ENCODE peak calls at places on chromosomes 13 and 19, in five cellular contexts. Y, F, X, G and R are unnamed samples.

GRCh38 chr13:31050486-31051400 is 111.0 kb downstream of the HSPH1 start:
- DNase-seq in Y (no peak), F (no peak), X (no peak), G (peak; percentile 45), R (no peak)

GRCh38 chr13:76024151-76024550 is 388.0 kb downstream of the LMO7 start:
- DNase-seq in Y (no peak), F (no peak), X (no peak), G (no peak), R (no peak)

GRCh38 chr19:48819366-48819816 is 8.6 kb upstream of the BCAT2 start:
- DNase-seq in Y (peak; percentile 95), F (no peak), X (peak; percentile 97), G (peak; percentile 95), R (no peak)

GRCh38 chr13:78816592-78816991 is 157.6 kb upstream of the OBI1 start:
- DNase-seq in Y (no peak), F (no peak), X (no peak), G (no peak), R (no peak)

GRCh38 chr19:51311388-51312257 is at the start of gene IGLON5:
- DNase-seq in Y (no peak), F (peak; percentile 40), X (no peak), G (no peak), R (peak; percentile 40)

GRCh38 chr13:35768551-35768950 is 292.1 kb upstream of the MAB21L1 start:
- DNase-seq in Y (no peak), F (no peak), X (no peak), G (no peak), R (no peak)

GRCh38 chr13:19845758-19846157 is 17.7 kb downstream of the ZMYM5 start:
- DNase-seq in Y (no peak), F (no peak), X (no peak), G (no peak), R (no peak)

GRCh38 chr19:4775627-4776152 is 15.8 kb upstream of the FEM1A start:
- DNase-seq in Y (no peak), F (no peak), X (no peak), G (no peak), R (no peak)

GRCh38 chr13:113616991-113617749 is 32.6 kb downstream of the TFDP1 start:
- DNase-seq in Y (peak; percentile 8), F (peak; percentile 76), X (no peak), G (peak; percentile 54), R (no peak)

GRCh38 chr19:28831464-28831863 is 381.5 kb downstream of the UQCRFS1 start:
- DNase-seq in Y (no peak), F (no peak), X (no peak), G (no peak), R (no peak)

GRCh38 chr13:60716296-60716695 is 319.3 kb downstream of the TDRD3 start:
- DNase-seq in Y (no peak), F (no peak), X (no peak), G (no peak), R (no peak)

GRCh38 chr19:49976496-49976895 is 15.5 kb upstream of the SIGLEC11 start:
- DNase-seq in Y (no peak), F (no peak), X (no peak), G (no peak), R (no peak)

GRCh38 chr19:8399681-8400188 is 9.6 kb downstream of the RAB11B start:
- DNase-seq in Y (peak; percentile 36), F (no peak), X (no peak), G (no peak), R (no peak)

GRCh38 chr19:28889941-28890645 is 322.9 kb downstream of the UQCRFS1 start:
- DNase-seq in Y (no peak), F (no peak), X (no peak), G (no peak), R (no peak)

GRCh38 chr13:51000576-51001260 is 91.1 kb downstream of the RNASEH2B start:
- DNase-seq in Y (no peak), F (no peak), X (peak; percentile 80), G (no peak), R (no peak)

GRCh38 chr19:11736696-11737095 is 2.0 kb downstream of the ZNF823 start:
- DNase-seq in Y (peak; percentile 18), F (no peak), X (no peak), G (peak; percentile 44), R (peak; percentile 49)

GRCh38 chr13:59710995-59711701 is 452.6 kb downstream of the DIAPH3 start:
- DNase-seq in Y (no peak), F (no peak), X (no peak), G (no peak), R (no peak)

GRCh38 chr13:20121154-20121515 is 39.7 kb downstream of the GJA3 start:
- DNase-seq in Y (no peak), F (no peak), X (no peak), G (no peak), R (no peak)

GRCh38 chr19:29795882-29796523 is 15.8 kb upstream of the CCNE1 start:
- DNase-seq in Y (no peak), F (no peak), X (no peak), G (no peak), R (no peak)

GRCh38 chr13:76672422-76672821 is 213.8 kb downstream of the KCTD12 start:
- DNase-seq in Y (no peak), F (no peak), X (no peak), G (no peak), R (no peak)

GRCh38 chr13:103406967-103407366 is 340.8 kb upstream of the SLC10A2 start:
- DNase-seq in Y (no peak), F (no peak), X (no peak), G (no peak), R (no peak)

GRCh38 chr13:113116871-113117271 is 5.7 kb upstream of the F10 start:
- DNase-seq in Y (no peak), F (no peak), X (no peak), G (peak; percentile 18), R (no peak)

GRCh38 chr13:95002968-95003813 is 290.8 kb upstream of the SOX21 start:
- DNase-seq in Y (no peak), F (peak; percentile 23), X (no peak), G (peak; percentile 49), R (no peak)

GRCh38 chr13:41499452-41499851 is 42.1 kb downstream of the RGCC start:
- DNase-seq in Y (no peak), F (no peak), X (no peak), G (no peak), R (no peak)

GRCh38 chr19:22144394-22144793 is 52.4 kb downstream of the ZNF676 start:
- DNase-seq in Y (no peak), F (peak; percentile 21), X (no peak), G (no peak), R (peak; percentile 10)

GRCh38 chr13:31110617-31111016 is 51.1 kb downstream of the HSPH1 start:
- DNase-seq in Y (no peak), F (no peak), X (no peak), G (no peak), R (peak; percentile 21)

GRCh38 chr13:30319130-30319529 is 11.8 kb upstream of the KATNAL1 start:
- DNase-seq in Y (no peak), F (no peak), X (no peak), G (no peak), R (no peak)

GRCh38 chr19:54207908-54208783 is 7.5 kb downstream of the RPS9 start:
- DNase-seq in Y (peak; percentile 47), F (no peak), X (no peak), G (peak; percentile 97), R (no peak)

GRCh38 chr13:73618275-73618865 is 515.8 kb downstream of the KLF12 start:
- DNase-seq in Y (no peak), F (no peak), X (no peak), G (peak; percentile 52), R (no peak)

GRCh38 chr19:19342086-19343015 is 21.7 kb downstream of the MAU2 start:
- DNase-seq in Y (peak; percentile 78), F (peak; percentile 87), X (peak; percentile 33), G (peak; percentile 70), R (peak; percentile 81)

GRCh38 chr19:19345232-19345631 is 24.6 kb downstream of the MAU2 start:
- DNase-seq in Y (no peak), F (no peak), X (no peak), G (no peak), R (no peak)

GRCh38 chr19:19341026-19341425 is 20.4 kb downstream of the MAU2 start:
- DNase-seq in Y (peak; percentile 17), F (no peak), X (no peak), G (no peak), R (no peak)

GRCh38 chr19:19343762-19344161 is 23.1 kb downstream of the MAU2 start:
- DNase-seq in Y (no peak), F (no peak), X (no peak), G (no peak), R (no peak)

GRCh38 chr19:19343016-19343362 is 22.4 kb downstream of the MAU2 start:
- DNase-seq in Y (no peak), F (no peak), X (no peak), G (no peak), R (no peak)
- H3K36me3 ChIP-seq in Y (peaks cover 82% of the 10 kb centered on the region), F (peaks cover 44% of the 10 kb centered on the region), X (peaks cover 46% of the 10 kb centered on the region), G (peaks cover 100% of the 10 kb centered on the region), R (peaks cover 58% of the 10 kb centered on the region)

DNA sequence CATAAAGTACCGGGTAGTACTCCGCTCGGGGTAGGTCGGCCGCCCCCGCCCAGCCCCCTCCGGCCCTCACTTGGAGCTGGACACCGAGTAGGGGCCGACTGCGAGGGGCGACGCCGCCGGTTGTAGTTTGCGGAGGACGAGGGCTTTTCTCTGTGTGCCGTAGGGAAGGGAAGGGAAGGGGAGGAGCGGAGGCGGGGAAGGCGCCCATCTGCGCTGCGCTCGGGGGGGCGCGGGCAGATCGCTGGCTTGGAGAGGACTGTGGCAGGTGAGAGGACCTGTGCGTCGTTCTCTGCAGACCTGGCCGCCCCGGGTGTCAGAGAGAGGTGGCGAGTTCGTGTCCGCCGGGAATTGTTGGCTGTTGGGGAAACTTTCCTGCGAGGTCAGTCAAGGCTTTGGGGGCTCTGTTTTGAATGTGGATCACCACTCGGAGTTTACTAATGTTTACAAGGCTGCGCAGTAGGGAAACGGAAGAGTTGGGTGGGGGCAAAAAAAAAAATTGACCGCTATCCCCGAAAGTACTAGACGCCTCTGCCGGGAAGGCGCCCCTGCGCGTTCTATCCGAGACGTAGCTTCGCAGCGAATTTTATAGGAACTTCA is 1.4 kb downstream of the ING1 start:
- DNase-seq in Y (peak; percentile 72), F (peak; percentile 63), X (peak; percentile 51), G (peak; percentile 70), R (peak; percentile 58)
- TF ChIP-seq CTCF in Y (no peak), F (peak; percentile 13), X (peak; percentile 27), G (no peak), R (no peak)

DNA sequence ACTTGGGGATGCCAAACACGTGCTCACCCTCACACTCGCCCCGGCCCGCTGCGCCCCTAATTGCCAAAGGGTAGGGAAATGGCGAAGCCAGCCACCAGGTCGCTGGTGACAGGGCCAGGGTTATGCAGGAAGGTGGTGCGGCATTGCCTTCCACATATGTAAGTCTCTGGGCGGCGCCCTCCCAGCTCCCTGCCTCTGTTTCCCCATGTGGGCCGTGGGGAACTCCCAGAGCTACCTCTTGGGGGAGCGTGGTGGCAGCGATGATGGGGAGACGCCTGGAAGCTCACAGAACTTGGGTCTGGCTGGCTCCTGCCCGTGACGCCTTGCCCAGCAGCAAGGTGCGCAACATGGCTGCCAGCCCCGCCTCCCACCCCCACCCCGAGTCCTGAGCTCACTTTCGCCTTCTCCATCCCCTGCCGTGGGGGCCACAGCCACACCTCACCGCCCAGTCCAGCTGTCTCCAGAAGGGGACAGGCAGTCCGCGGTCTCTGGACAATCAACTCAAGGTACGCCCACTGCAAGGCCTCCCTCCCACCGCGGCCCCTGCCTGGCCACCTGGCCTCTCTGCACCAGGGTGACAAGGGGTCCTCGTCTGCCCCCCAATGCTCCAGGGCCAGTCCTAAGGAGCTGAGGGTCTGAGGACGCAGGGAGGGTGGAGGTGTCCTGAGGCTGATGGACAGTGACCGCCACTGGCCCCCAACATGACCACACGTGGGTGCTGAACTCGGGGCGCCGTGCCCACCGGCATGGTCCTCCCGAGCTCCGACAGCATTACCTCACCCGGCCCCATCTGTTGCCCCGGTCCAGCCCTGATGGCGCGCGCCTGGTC is 6.6 kb downstream of the C19orf25 start:
- DNase-seq in Y (peak; percentile 30), F (no peak), X (no peak), G (no peak), R (no peak)
- H3K27me3 ChIP-seq in Y (no peaks in the 10 kb centered on the region), F (peaks cover 64% of the 10 kb centered on the region), X (peaks cover 28% of the 10 kb centered on the region), G (peaks cover 5% of the 10 kb centered on the region), R (no peaks in the 10 kb centered on the region)

GRCh38 chr19:3145909-3146676 is 10.3 kb downstream of the GNA15 start:
- DNase-seq in Y (no peak), F (no peak), X (no peak), G (peak; percentile 69), R (no peak)
- H3K36me3 ChIP-seq in Y (no peaks in the 10 kb centered on the region), F (no peaks in the 10 kb centered on the region), X (no peaks in the 10 kb centered on the region), G (peaks cover 16% of the 10 kb centered on the region), R (no peaks in the 10 kb centered on the region)